ENCODE peak calls at places on chromosomes 12 and 14, in six cellular contexts. One of them, this sample, is unnamed.

GRCh38 chr12:53182836-53183235 is 2.1 kb upstream of the CSAD start:
- DNase-seq in fibroblast of lung: no peak
- DNase-seq in adrenal gland: no peak
- DNase-seq in ovary: no peak
- DNase-seq in tibial artery: no peak
- DNase-seq in IMR-90: no peak
- DNase-seq in this sample: peak; percentile 47

GRCh38 chr12:54199034-54199433 is 10.2 kb upstream of the SMUG1 start:
- DNase-seq in fibroblast of lung: no peak
- DNase-seq in adrenal gland: no peak
- DNase-seq in ovary: no peak
- DNase-seq in tibial artery: no peak
- DNase-seq in IMR-90: no peak
- DNase-seq in this sample: no peak

GRCh38 chr12:41206298-41206697 is 18.2 kb downstream of the PDZRN4 start:
- DNase-seq in fibroblast of lung: no peak
- DNase-seq in adrenal gland: no peak
- DNase-seq in ovary: no peak
- DNase-seq in tibial artery: no peak
- DNase-seq in IMR-90: no peak
- DNase-seq in this sample: no peak

GRCh38 chr12:53113951-53114350 is 10.7 kb downstream of the SOAT2 start:
- DNase-seq in fibroblast of lung: no peak
- DNase-seq in adrenal gland: no peak
- DNase-seq in ovary: no peak
- DNase-seq in tibial artery: no peak
- DNase-seq in IMR-90: no peak
- DNase-seq in this sample: no peak

GRCh38 chr12:25436206-25436912 is 116.7 kb downstream of the LMNTD1 start:
- DNase-seq in fibroblast of lung: peak; percentile 72
- DNase-seq in adrenal gland: peak; percentile 61
- DNase-seq in ovary: peak; percentile 8
- DNase-seq in tibial artery: no peak
- DNase-seq in IMR-90: peak; percentile 89
- DNase-seq in this sample: peak; percentile 52

GRCh38 chr12:86104087-86104486 is 152.1 kb downstream of the MGAT4C start:
- DNase-seq in fibroblast of lung: no peak
- DNase-seq in adrenal gland: no peak
- DNase-seq in ovary: no peak
- DNase-seq in tibial artery: no peak
- DNase-seq in IMR-90: no peak
- DNase-seq in this sample: no peak

GRCh38 chr12:109735825-109736551 is 22.4 kb downstream of the FAM222A start:
- DNase-seq in fibroblast of lung: no peak
- DNase-seq in adrenal gland: peak; percentile 46
- DNase-seq in ovary: no peak
- DNase-seq in tibial artery: no peak
- DNase-seq in IMR-90: no peak
- DNase-seq in this sample: no peak

GRCh38 chr14:88559852-88560251 is 3.0 kb upstream of the ZC3H14 start:
- DNase-seq in fibroblast of lung: peak; percentile 57
- DNase-seq in adrenal gland: peak; percentile 53
- DNase-seq in ovary: no peak
- DNase-seq in tibial artery: no peak
- DNase-seq in IMR-90: peak; percentile 72
- DNase-seq in this sample: no peak

GRCh38 chr12:27610380-27610779 is 85.9 kb upstream of the REP15 start:
- DNase-seq in fibroblast of lung: peak; percentile 82
- DNase-seq in adrenal gland: peak; percentile 43
- DNase-seq in ovary: no peak
- DNase-seq in tibial artery: no peak
- DNase-seq in IMR-90: peak; percentile 70
- DNase-seq in this sample: no peak

GRCh38 chr12:62983594-62983993 is 48.6 kb upstream of the PPM1H start:
- DNase-seq in fibroblast of lung: no peak
- DNase-seq in adrenal gland: no peak
- DNase-seq in ovary: no peak
- DNase-seq in tibial artery: no peak
- DNase-seq in IMR-90: no peak
- DNase-seq in this sample: no peak

GRCh38 chr14:22518073-22518472 is 71.0 kb downstream of the DAD1 start:
- DNase-seq in fibroblast of lung: peak; percentile 52
- DNase-seq in adrenal gland: no peak
- DNase-seq in ovary: no peak
- DNase-seq in tibial artery: no peak
- DNase-seq in IMR-90: no peak
- DNase-seq in this sample: no peak

GRCh38 chr12:5745251-5745888 is 199.7 kb downstream of the ANO2 start:
- DNase-seq in fibroblast of lung: peak; percentile 30
- DNase-seq in adrenal gland: peak; percentile 45
- DNase-seq in ovary: no peak
- DNase-seq in tibial artery: peak; percentile 74
- DNase-seq in IMR-90: peak; percentile 58
- DNase-seq in this sample: peak; percentile 77

GRCh38 chr12:6961695-6962284 is 8.7 kb downstream of the PHB2 start:
- DNase-seq in fibroblast of lung: peak; percentile 81
- DNase-seq in adrenal gland: peak; percentile 60
- DNase-seq in ovary: peak; percentile 55
- DNase-seq in tibial artery: peak; percentile 57
- DNase-seq in IMR-90: peak; percentile 77
- DNase-seq in this sample: peak; percentile 78

GRCh38 chr12:53659011-53659551 is 16.8 kb downstream of the ATP5MC2 start:
- DNase-seq in fibroblast of lung: peak; percentile 95
- DNase-seq in adrenal gland: peak; percentile 30
- DNase-seq in ovary: peak; percentile 39
- DNase-seq in tibial artery: peak; percentile 69
- DNase-seq in IMR-90: peak; percentile 88
- DNase-seq in this sample: peak; percentile 81

GRCh38 chr12:106913456-106913855 is 42.3 kb upstream of the TMEM263 start:
- DNase-seq in fibroblast of lung: no peak
- DNase-seq in adrenal gland: no peak
- DNase-seq in ovary: no peak
- DNase-seq in tibial artery: no peak
- DNase-seq in IMR-90: no peak
- DNase-seq in this sample: no peak

GRCh38 chr12:64273527-64274403 is 51.7 kb upstream of the KICS2 start:
- DNase-seq in fibroblast of lung: no peak
- DNase-seq in adrenal gland: peak; percentile 19
- DNase-seq in ovary: no peak
- DNase-seq in tibial artery: no peak
- DNase-seq in IMR-90: no peak
- DNase-seq in this sample: no peak

GRCh38 chr14:102316048-102316745 is 3.3 kb upstream of the ZNF839 start:
- DNase-seq in fibroblast of lung: peak; percentile 81
- DNase-seq in adrenal gland: peak; percentile 68
- DNase-seq in ovary: peak; percentile 60
- DNase-seq in tibial artery: peak; percentile 45
- DNase-seq in IMR-90: peak; percentile 75
- DNase-seq in this sample: peak; percentile 70

GRCh38 chr12:13142747-13143146 is 39.3 kb upstream of the GSG1 start:
- DNase-seq in fibroblast of lung: no peak
- DNase-seq in adrenal gland: no peak
- DNase-seq in ovary: no peak
- DNase-seq in tibial artery: peak; percentile 51
- DNase-seq in IMR-90: no peak
- DNase-seq in this sample: no peak

GRCh38 chr12:14995583-14996425 is 23.0 kb downstream of the PDE6H start:
- DNase-seq in fibroblast of lung: peak; percentile 61
- DNase-seq in adrenal gland: no peak
- DNase-seq in ovary: no peak
- DNase-seq in tibial artery: no peak
- DNase-seq in IMR-90: peak; percentile 79
- DNase-seq in this sample: no peak

GRCh38 chr14:63800083-63800482 is 52.7 kb upstream of the SYNE2 start:
- DNase-seq in fibroblast of lung: no peak
- DNase-seq in adrenal gland: no peak
- DNase-seq in ovary: no peak
- DNase-seq in tibial artery: no peak
- DNase-seq in IMR-90: no peak
- DNase-seq in this sample: no peak
- H3K4me3 ChIP-seq in fibroblast of lung: peak overlapping the region; percentile 32
- H3K4me3 ChIP-seq in adrenal gland: no peak overlapping the region
- H3K4me3 ChIP-seq in ovary: peak overlapping the region; percentile 24
- H3K4me3 ChIP-seq in tibial artery: peak overlapping the region; percentile 13
- H3K4me3 ChIP-seq in IMR-90: peak overlapping the region; percentile 27
- H3K4me3 ChIP-seq in this sample: no peak overlapping the region

GRCh38 chr14:70645892-70646291 is 4.2 kb downstream of the TTC9 start:
- DNase-seq in fibroblast of lung: no peak
- DNase-seq in adrenal gland: no peak
- DNase-seq in ovary: no peak
- DNase-seq in tibial artery: no peak
- DNase-seq in IMR-90: no peak
- DNase-seq in this sample: no peak

GRCh38 chr14:70641548-70642312 is at the start of gene TTC9:
- DNase-seq in fibroblast of lung: no peak
- DNase-seq in adrenal gland: no peak
- DNase-seq in ovary: no peak
- DNase-seq in tibial artery: no peak
- DNase-seq in IMR-90: no peak
- DNase-seq in this sample: peak; percentile 35

GRCh38 chr14:70642313-70643235 is 858 bp downstream of the TTC9 start:
- DNase-seq in fibroblast of lung: no peak
- DNase-seq in adrenal gland: no peak
- DNase-seq in ovary: no peak
- DNase-seq in tibial artery: no peak
- DNase-seq in IMR-90: no peak
- DNase-seq in this sample: no peak

GRCh38 chr14:70646705-70647104 is 5.0 kb downstream of the TTC9 start:
- DNase-seq in fibroblast of lung: no peak
- DNase-seq in adrenal gland: no peak
- DNase-seq in ovary: no peak
- DNase-seq in tibial artery: no peak
- DNase-seq in IMR-90: no peak
- DNase-seq in this sample: no peak

DNA sequence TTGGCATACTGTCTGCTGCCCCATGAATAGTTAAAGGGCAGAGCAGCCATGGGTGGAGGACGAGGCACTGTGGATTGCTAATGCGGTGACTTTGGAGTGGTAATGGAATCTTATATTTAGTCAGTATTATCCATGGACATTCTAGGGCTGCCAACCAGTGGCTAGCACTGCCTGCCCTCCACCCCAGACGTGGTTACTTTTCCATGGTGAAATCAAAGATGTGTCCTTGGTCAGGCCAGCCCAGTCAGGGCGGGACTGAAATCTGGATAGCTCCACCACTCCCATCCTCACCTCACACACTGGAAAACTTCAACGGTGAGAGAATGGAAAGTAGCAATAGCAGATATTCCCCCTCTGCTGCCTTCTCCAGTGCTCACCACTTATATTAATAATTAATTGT is 2.3 kb downstream of the TTC9 start:
- DNase-seq in fibroblast of lung: no peak
- DNase-seq in adrenal gland: no peak
- DNase-seq in ovary: no peak
- DNase-seq in tibial artery: no peak
- DNase-seq in IMR-90: no peak
- DNase-seq in this sample: no peak
- H3K4me3 ChIP-seq in fibroblast of lung: no peak overlapping the region
- H3K4me3 ChIP-seq in adrenal gland: no peak overlapping the region
- H3K4me3 ChIP-seq in ovary: no peak overlapping the region
- H3K4me3 ChIP-seq in tibial artery: no peak overlapping the region
- H3K4me3 ChIP-seq in IMR-90: no peak overlapping the region
- H3K4me3 ChIP-seq in this sample: no peak overlapping the region

GRCh38 chr14:80549141-80549540 is 337.8 kb upstream of the DIO2 start:
- DNase-seq in fibroblast of lung: peak; percentile 4
- DNase-seq in adrenal gland: no peak
- DNase-seq in ovary: peak; percentile 9
- DNase-seq in tibial artery: no peak
- DNase-seq in IMR-90: no peak
- DNase-seq in this sample: no peak
- H3K4me3 ChIP-seq in fibroblast of lung: no peak overlapping the region
- H3K4me3 ChIP-seq in adrenal gland: no peak overlapping the region
- H3K4me3 ChIP-seq in ovary: no peak overlapping the region
- H3K4me3 ChIP-seq in tibial artery: no peak overlapping the region
- H3K4me3 ChIP-seq in IMR-90: no peak overlapping the region
- H3K4me3 ChIP-seq in this sample: no peak overlapping the region

GRCh38 chr14:37118673-37119366 is 53.6 kb downstream of the SLC25A21 start:
- DNase-seq in fibroblast of lung: no peak
- DNase-seq in adrenal gland: no peak
- DNase-seq in ovary: no peak
- DNase-seq in tibial artery: no peak
- DNase-seq in IMR-90: no peak
- DNase-seq in this sample: no peak

GRCh38 chr14:37116933-37117844 is 55.2 kb downstream of the SLC25A21 start:
- DNase-seq in fibroblast of lung: peak; percentile 75
- DNase-seq in adrenal gland: no peak
- DNase-seq in ovary: no peak
- DNase-seq in tibial artery: no peak
- DNase-seq in IMR-90: peak; percentile 60
- DNase-seq in this sample: no peak

GRCh38 chr14:37114559-37114958 is 57.8 kb downstream of the SLC25A21 start:
- DNase-seq in fibroblast of lung: no peak
- DNase-seq in adrenal gland: no peak
- DNase-seq in ovary: no peak
- DNase-seq in tibial artery: no peak
- DNase-seq in IMR-90: no peak
- DNase-seq in this sample: no peak

DNA sequence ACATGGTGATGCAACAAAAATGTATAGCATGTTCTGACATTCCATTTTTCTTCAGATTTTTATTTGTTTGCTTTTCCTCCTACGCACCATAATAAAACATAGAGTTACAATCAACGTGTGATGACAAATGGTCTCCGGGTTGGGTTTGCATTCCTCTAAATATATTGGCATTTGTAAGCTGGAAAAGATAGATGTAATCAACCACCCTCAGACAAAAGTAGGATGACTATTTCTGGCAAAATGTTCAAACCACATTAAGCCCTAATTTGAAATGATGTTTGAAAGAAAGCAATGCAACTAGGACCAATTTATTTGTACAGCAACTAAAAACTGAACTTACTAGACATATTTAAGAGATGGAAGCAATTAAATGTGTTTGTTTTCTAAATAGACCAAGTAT is 58.4 kb downstream of the SLC25A21 start:
- DNase-seq in fibroblast of lung: peak; percentile 70
- DNase-seq in adrenal gland: no peak
- DNase-seq in ovary: no peak
- DNase-seq in tibial artery: no peak
- DNase-seq in IMR-90: no peak
- DNase-seq in this sample: no peak
- H3K4me3 ChIP-seq in fibroblast of lung: no peak overlapping the region
- H3K4me3 ChIP-seq in adrenal gland: no peak overlapping the region
- H3K4me3 ChIP-seq in ovary: no peak overlapping the region
- H3K4me3 ChIP-seq in tibial artery: no peak overlapping the region
- H3K4me3 ChIP-seq in IMR-90: no peak overlapping the region
- H3K4me3 ChIP-seq in this sample: no peak overlapping the region